ENCODE peak calls at places on chromosome 1, in four cellular contexts. One of them, this sample, is unnamed. For H3K4me1, the result is how much of the 10 kb centered on the place peaks cover.

GRCh38 chr1:41416081-41416480 is 54.8 kb downstream of the FOXO6 start:
- DNase-seq in body of pancreas: no peak
- DNase-seq in left lung: no peak
- DNase-seq in endothelial cell of umbilical vein: no peak
- DNase-seq in this sample: no peak

GRCh38 chr1:60715970-60716369 is 366.4 kb upstream of the NFIA start:
- DNase-seq in body of pancreas: no peak
- DNase-seq in left lung: no peak
- DNase-seq in endothelial cell of umbilical vein: no peak
- DNase-seq in this sample: no peak

GRCh38 chr1:179883739-179884138 is 1.7 kb downstream of the TOR1AIP1 start:
- DNase-seq in body of pancreas: no peak
- DNase-seq in left lung: no peak
- DNase-seq in endothelial cell of umbilical vein: no peak
- DNase-seq in this sample: no peak

GRCh38 chr1:29711582-29712274 is 475.4 kb downstream of the PTPRU start:
- DNase-seq in body of pancreas: no peak
- DNase-seq in left lung: no peak
- DNase-seq in endothelial cell of umbilical vein: peak
- DNase-seq in this sample: peak

GRCh38 chr1:34786521-34787325 is 5.7 kb downstream of the GJB3 start:
- DNase-seq in body of pancreas: peak
- DNase-seq in left lung: peak
- DNase-seq in endothelial cell of umbilical vein: peak
- DNase-seq in this sample: no peak

GRCh38 chr1:13628711-13629110 is 45.1 kb downstream of the PDPN start:
- DNase-seq in body of pancreas: no peak
- DNase-seq in left lung: no peak
- DNase-seq in endothelial cell of umbilical vein: no peak
- DNase-seq in this sample: no peak

GRCh38 chr1:172603816-172604215 is 55.1 kb upstream of the FASLG start:
- DNase-seq in body of pancreas: no peak
- DNase-seq in left lung: no peak
- DNase-seq in endothelial cell of umbilical vein: no peak
- DNase-seq in this sample: no peak

GRCh38 chr1:155504207-155504606 is 58.4 kb downstream of the ASH1L start:
- DNase-seq in body of pancreas: no peak
- DNase-seq in left lung: no peak
- DNase-seq in endothelial cell of umbilical vein: peak
- DNase-seq in this sample: no peak

GRCh38 chr1:39170731-39171375 is 33.6 kb upstream of the MACF1 start:
- DNase-seq in body of pancreas: no peak
- DNase-seq in left lung: no peak
- DNase-seq in endothelial cell of umbilical vein: no peak
- DNase-seq in this sample: no peak

GRCh38 chr1:232226197-232226681 is 403.7 kb downstream of the SIPA1L2 start:
- DNase-seq in body of pancreas: no peak
- DNase-seq in left lung: no peak
- DNase-seq in endothelial cell of umbilical vein: peak
- DNase-seq in this sample: no peak

GRCh38 chr1:191585095-191585494 is 573.2 kb upstream of the RGS18 start:
- DNase-seq in body of pancreas: no peak
- DNase-seq in left lung: no peak
- DNase-seq in endothelial cell of umbilical vein: no peak
- DNase-seq in this sample: no peak

GRCh38 chr1:198669771-198670170 is 30.9 kb downstream of the PTPRC start:
- DNase-seq in body of pancreas: no peak
- DNase-seq in left lung: no peak
- DNase-seq in endothelial cell of umbilical vein: no peak
- DNase-seq in this sample: no peak

GRCh38 chr1:98781906-98782305 is 120.4 kb downstream of the SNX7 start:
- DNase-seq in body of pancreas: no peak
- DNase-seq in left lung: no peak
- DNase-seq in endothelial cell of umbilical vein: no peak
- DNase-seq in this sample: no peak

GRCh38 chr1:173009597-173009996 is 41.1 kb downstream of the TNFSF18 start:
- DNase-seq in body of pancreas: no peak
- DNase-seq in left lung: peak
- DNase-seq in endothelial cell of umbilical vein: peak
- DNase-seq in this sample: no peak

GRCh38 chr1:8529901-8530300 is 212.0 kb downstream of the SLC45A1 start:
- DNase-seq in body of pancreas: no peak
- DNase-seq in left lung: no peak
- DNase-seq in endothelial cell of umbilical vein: no peak
- DNase-seq in this sample: no peak

GRCh38 chr1:61388586-61388985 is 306.2 kb downstream of the NFIA start:
- DNase-seq in body of pancreas: no peak
- DNase-seq in left lung: no peak
- DNase-seq in endothelial cell of umbilical vein: peak
- DNase-seq in this sample: no peak

GRCh38 chr1:17475729-17476128 is 36.3 kb upstream of the RCC2 start:
- DNase-seq in body of pancreas: no peak
- DNase-seq in left lung: no peak
- DNase-seq in endothelial cell of umbilical vein: no peak
- DNase-seq in this sample: no peak

GRCh38 chr1:81799939-81800740 is 594 bp upstream of the ADGRL2 start:
- DNase-seq in body of pancreas: peak
- DNase-seq in left lung: peak
- DNase-seq in endothelial cell of umbilical vein: peak
- DNase-seq in this sample: peak

GRCh38 chr1:36464605-36465393 is 615 bp upstream of the MRPS15 start:
- DNase-seq in body of pancreas: no peak
- DNase-seq in left lung: no peak
- DNase-seq in endothelial cell of umbilical vein: no peak
- DNase-seq in this sample: no peak

GRCh38 chr1:150366416-150367296 is 2.7 kb downstream of the RPRD2 start:
- DNase-seq in body of pancreas: no peak
- DNase-seq in left lung: no peak
- DNase-seq in endothelial cell of umbilical vein: peak
- DNase-seq in this sample: no peak

GRCh38 chr1:216937491-216937890 is 214.3 kb upstream of the ESRRG start:
- DNase-seq in body of pancreas: no peak
- DNase-seq in left lung: no peak
- DNase-seq in endothelial cell of umbilical vein: no peak
- DNase-seq in this sample: no peak

GRCh38 chr1:186865861-186866260 is 37.1 kb downstream of the PLA2G4A start:
- DNase-seq in body of pancreas: no peak
- DNase-seq in left lung: no peak
- DNase-seq in endothelial cell of umbilical vein: no peak
- DNase-seq in this sample: no peak

GRCh38 chr1:212727386-212728181 is 27.9 kb upstream of the BATF3 start:
- DNase-seq in body of pancreas: no peak
- DNase-seq in left lung: peak
- DNase-seq in endothelial cell of umbilical vein: no peak
- DNase-seq in this sample: no peak

GRCh38 chr1:180291004-180291403 is 60.9 kb downstream of the LHX4 start:
- DNase-seq in body of pancreas: no peak
- DNase-seq in left lung: no peak
- DNase-seq in endothelial cell of umbilical vein: peak
- DNase-seq in this sample: no peak

GRCh38 chr1:68819190-68819829 is 322.4 kb upstream of the DEPDC1 start:
- DNase-seq in body of pancreas: no peak
- DNase-seq in left lung: no peak
- DNase-seq in endothelial cell of umbilical vein: no peak
- DNase-seq in this sample: no peak

GRCh38 chr1:152959273-152959672 is 11.2 kb upstream of the SPRR4 start:
- DNase-seq in body of pancreas: no peak
- DNase-seq in left lung: no peak
- DNase-seq in endothelial cell of umbilical vein: no peak
- DNase-seq in this sample: no peak
- H3K27ac ChIP-seq in body of pancreas: no peak
- H3K27ac ChIP-seq in left lung: no peak
- H3K27ac ChIP-seq in endothelial cell of umbilical vein: no peak
- H3K27ac ChIP-seq in this sample: no peak

GRCh38 chr1:84300991-84301758 is at the start of gene SAMD13:
- DNase-seq in body of pancreas: peak
- DNase-seq in left lung: peak
- DNase-seq in endothelial cell of umbilical vein: peak
- DNase-seq in this sample: no peak
- H3K4me1 ChIP-seq in body of pancreas: under half
- H3K4me1 ChIP-seq in left lung: under half
- H3K4me1 ChIP-seq in endothelial cell of umbilical vein: half or more
- H3K4me1 ChIP-seq in this sample: under half

DNA sequence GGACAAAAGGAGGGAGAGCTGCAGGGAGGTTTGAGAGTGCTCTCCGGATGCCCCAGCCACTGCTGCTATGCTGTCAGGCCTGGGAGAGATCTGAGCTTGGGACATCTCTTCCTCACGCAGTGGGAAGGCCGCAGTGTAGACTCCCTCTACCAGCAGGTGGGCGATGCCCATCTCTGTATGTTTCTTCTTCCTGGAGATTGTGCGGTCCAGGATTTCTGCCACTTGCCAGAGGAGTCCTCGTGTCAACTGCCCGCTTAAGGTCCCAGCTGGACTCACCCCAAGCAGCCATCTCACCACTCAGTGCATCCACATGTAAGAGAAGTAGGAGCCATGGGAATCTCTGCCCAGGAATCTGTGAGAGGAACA is 10.9 kb downstream of the CPLANE2 start:
- DNase-seq in body of pancreas: no peak
- DNase-seq in left lung: no peak
- DNase-seq in endothelial cell of umbilical vein: no peak
- DNase-seq in this sample: no peak
- H3K4me3 ChIP-seq in body of pancreas: no peak
- H3K4me3 ChIP-seq in left lung: no peak
- H3K4me3 ChIP-seq in endothelial cell of umbilical vein: no peak
- H3K4me3 ChIP-seq in this sample: no peak

GRCh38 chr1:164660415-164661174 is 101.6 kb downstream of the PBX1 start:
- DNase-seq in body of pancreas: no peak
- DNase-seq in left lung: no peak
- DNase-seq in endothelial cell of umbilical vein: no peak
- DNase-seq in this sample: no peak
- H3K27ac ChIP-seq in body of pancreas: peak
- H3K27ac ChIP-seq in left lung: peak
- H3K27ac ChIP-seq in endothelial cell of umbilical vein: no peak
- H3K27ac ChIP-seq in this sample: peak

GRCh38 chr1:47571161-47571560 is 133.3 kb downstream of the FOXD2 start:
- DNase-seq in body of pancreas: no peak
- DNase-seq in left lung: no peak
- DNase-seq in endothelial cell of umbilical vein: no peak
- DNase-seq in this sample: no peak

GRCh38 chr1:47571952-47572351 is 134.1 kb downstream of the FOXD2 start:
- DNase-seq in body of pancreas: no peak
- DNase-seq in left lung: no peak
- DNase-seq in endothelial cell of umbilical vein: no peak
- DNase-seq in this sample: no peak

GRCh38 chr1:47569681-47570470 is 132.0 kb downstream of the FOXD2 start:
- DNase-seq in body of pancreas: peak
- DNase-seq in left lung: peak
- DNase-seq in endothelial cell of umbilical vein: peak
- DNase-seq in this sample: peak

GRCh38 chr1:47568763-47569162 is 130.9 kb downstream of the FOXD2 start:
- DNase-seq in body of pancreas: no peak
- DNase-seq in left lung: no peak
- DNase-seq in endothelial cell of umbilical vein: peak
- DNase-seq in this sample: no peak

DNA sequence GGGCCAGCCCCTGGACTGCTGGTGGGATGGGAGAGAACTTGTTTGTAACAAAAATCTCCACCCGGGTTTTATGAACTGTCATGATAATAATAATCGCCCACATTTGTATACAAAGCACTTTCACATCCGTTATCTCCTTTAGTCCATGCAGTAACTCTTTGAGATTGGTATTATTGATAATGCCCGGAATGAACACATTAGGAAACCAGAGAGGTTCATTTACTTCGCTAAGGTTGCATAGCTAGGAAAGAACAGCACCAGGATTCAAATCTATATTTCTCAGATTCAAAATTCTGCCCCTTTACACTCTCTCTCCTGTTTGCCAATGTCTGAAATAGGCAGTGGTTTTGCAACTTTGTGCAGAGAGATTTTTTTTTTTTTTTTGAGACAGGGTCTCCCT is 131.4 kb downstream of the FOXD2 start:
- DNase-seq in body of pancreas: no peak
- DNase-seq in left lung: no peak
- DNase-seq in endothelial cell of umbilical vein: no peak
- DNase-seq in this sample: no peak
- H3K4me1 ChIP-seq in body of pancreas: under half
- H3K4me1 ChIP-seq in left lung: under half
- H3K4me1 ChIP-seq in endothelial cell of umbilical vein: under half
- H3K4me1 ChIP-seq in this sample: under half

GRCh38 chr1:92975551-92976232 is 14.4 kb upstream of the DIPK1A start:
- DNase-seq in body of pancreas: no peak
- DNase-seq in left lung: no peak
- DNase-seq in endothelial cell of umbilical vein: no peak
- DNase-seq in this sample: no peak
- H3K4me3 ChIP-seq in body of pancreas: no peak
- H3K4me3 ChIP-seq in left lung: no peak
- H3K4me3 ChIP-seq in endothelial cell of umbilical vein: no peak
- H3K4me3 ChIP-seq in this sample: no peak